ENCODE peak calls at places on chromosomes 1 and 21, in five cellular contexts. A is OCI-LY7; B is H9; L is HepG2; J is effector memory CD4-positive, alpha-beta T cell. O is an unnamed sample.

GRCh38 chr1:98706173-98706848 is 44.8 kb downstream of the SNX7 start:
- DNase-seq in A (no peak), J (no peak), L (no peak), B (no peak), O (no peak)

GRCh38 chr1:61337981-61338848 is 255.9 kb downstream of the NFIA start:
- DNase-seq in A (no peak), J (no peak), L (peak; percentile 91), B (peak; percentile 60), O (peak; percentile 80)

GRCh38 chr1:36323636-36324321 is at the start of gene EVA1B:
- DNase-seq in J (peak; percentile 32), L (peak; percentile 88), B (peak; percentile 89), A (peak; percentile 29), O (no peak)

GRCh38 chr1:51234721-51235425 is 1.2 kb upstream of the RNF11 start:
- DNase-seq in J (no peak), B (no peak), A (peak; percentile 84), L (peak; percentile 59), O (no peak)

GRCh38 chr1:179229214-179230140 is at the start of gene ABL2:
- DNase-seq in J (peak; percentile 38), A (peak; percentile 65), B (peak; percentile 81), L (peak; percentile 18), O (peak; percentile 28)

GRCh38 chr1:184272178-184272866 is 114.5 kb upstream of the C1orf21 start:
- DNase-seq in L (no peak), J (no peak), A (no peak), B (no peak), O (no peak)

GRCh38 chr1:89833183-89834077 is 12.6 kb downstream of the LRRC8D start:
- DNase-seq in J (no peak), A (no peak), L (peak; percentile 54), B (no peak), O (peak; percentile 52)

GRCh38 chr1:208990456-208990855 is 593.1 kb upstream of the CAMK1G start:
- DNase-seq in J (no peak), B (no peak), L (no peak), A (no peak), O (no peak)

GRCh38 chr1:32954183-32954582 is 10.4 kb downstream of the RNF19B start:
- DNase-seq in A (no peak), B (no peak), J (no peak), L (no peak), O (no peak)

GRCh38 chr1:202131956-202132821 is 9.5 kb downstream of the GPR37L1 start:
- DNase-seq in J (no peak), B (no peak), A (no peak), L (no peak), O (peak; percentile 83)
- H3K27ac ChIP-seq in J (no peak overlapping the region), B (no peak overlapping the region), A (no peak overlapping the region), L (no peak overlapping the region), O (peak overlapping the region; percentile 99)

DNA sequence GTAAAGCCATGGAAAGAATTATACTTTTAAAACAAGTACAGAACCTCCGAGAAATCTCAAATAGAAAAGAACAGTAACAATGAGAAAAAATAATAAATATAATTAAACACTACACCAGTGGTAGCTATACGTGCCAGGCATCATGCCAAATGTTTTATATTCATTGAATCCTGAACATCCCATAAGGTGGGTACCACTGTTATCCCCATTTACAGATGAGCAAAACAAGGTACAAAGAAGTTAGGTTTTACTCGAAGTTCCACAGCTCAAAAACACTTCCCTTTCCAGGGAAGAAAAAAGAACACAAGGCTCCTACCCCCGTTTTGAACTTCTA is 33.4 kb downstream of the JAK1 start:
- DNase-seq in A (no peak), J (no peak), L (no peak), B (no peak), O (no peak)
- H3K27ac ChIP-seq in A (no peak overlapping the region), J (no peak overlapping the region), L (no peak overlapping the region), B (no peak overlapping the region), O (no peak overlapping the region)

GRCh38 chr21:33657124-33657842 is 15.0 kb downstream of the ITSN1 start:
- DNase-seq in B (no peak), L (no peak), J (no peak), A (no peak), O (no peak)
- H3K27ac ChIP-seq in B (no peak overlapping the region), L (no peak overlapping the region), J (no peak overlapping the region), A (no peak overlapping the region), O (no peak overlapping the region)

GRCh38 chr1:156665539-156665938 is 11.7 kb downstream of the NES start:
- DNase-seq in B (no peak), A (no peak), L (no peak), J (no peak), O (no peak)
- H3K27ac ChIP-seq in B (no peak overlapping the region), A (no peak overlapping the region), L (peak overlapping the region; percentile 15), J (no peak overlapping the region), O (peak overlapping the region; percentile 26)

GRCh38 chr1:20634065-20634593 is 871 bp downstream of the PINK1 start:
- DNase-seq in B (no peak), A (peak; percentile 13), L (no peak), J (no peak), O (no peak)
- H3K27ac ChIP-seq in B (peak overlapping the region; percentile 59), A (no peak overlapping the region), L (peak overlapping the region; percentile 75), J (peak overlapping the region; percentile 81), O (peak overlapping the region; percentile 87)

GRCh38 chr1:234898455-234899033 is 230.1 kb downstream of the TOMM20 start:
- DNase-seq in A (no peak), J (no peak), L (no peak), B (no peak), O (no peak)

GRCh38 chr1:234902774-234903173 is 225.9 kb downstream of the TOMM20 start:
- DNase-seq in A (no peak), J (no peak), B (no peak), L (no peak), O (no peak)

GRCh38 chr1:234899041-234899787 is 229.4 kb downstream of the TOMM20 start:
- DNase-seq in L (peak; percentile 44), J (no peak), A (no peak), B (no peak), O (no peak)

GRCh38 chr1:234900601-234901000 is 228.0 kb downstream of the TOMM20 start:
- DNase-seq in B (no peak), L (no peak), A (no peak), J (no peak), O (no peak)

GRCh38 chr1:234901491-234902049 is 227.1 kb downstream of the TOMM20 start:
- DNase-seq in J (no peak), L (no peak), A (no peak), B (no peak), O (no peak)
- H3K27ac ChIP-seq in J (no peak overlapping the region), L (no peak overlapping the region), A (no peak overlapping the region), B (no peak overlapping the region), O (no peak overlapping the region)

DNA sequence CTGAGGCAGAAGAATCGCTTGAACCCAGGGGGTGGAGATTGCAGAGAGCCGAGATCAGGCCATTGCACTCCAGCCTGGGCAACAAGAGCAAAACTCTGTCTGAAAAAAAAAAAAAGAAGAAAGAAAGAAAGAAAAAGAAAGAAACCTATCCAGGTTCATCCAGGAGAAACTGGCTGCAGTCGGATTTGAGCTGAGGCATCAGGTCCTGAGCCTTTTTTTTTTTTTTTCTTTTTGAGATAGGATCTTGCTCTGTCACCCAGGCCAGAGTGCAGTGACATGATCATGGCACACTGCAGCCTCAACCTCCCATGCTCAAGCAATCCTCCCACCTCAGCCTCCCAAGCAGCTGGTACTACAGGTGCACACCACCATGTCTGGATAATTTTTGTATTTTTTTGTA is 22.5 kb upstream of the LUZP1 start:
- DNase-seq in A (no peak), J (no peak), B (no peak), L (no peak), O (no peak)
- H3K27ac ChIP-seq in A (no peak overlapping the region), J (no peak overlapping the region), B (no peak overlapping the region), L (no peak overlapping the region), O (no peak overlapping the region)

GRCh38 chr1:47128221-47128620 is 9.0 kb upstream of the CYP4A22 start:
- DNase-seq in L (no peak), J (no peak), A (no peak), B (no peak), O (no peak)
- H3K27ac ChIP-seq in L (peak overlapping the region; percentile 24), J (no peak overlapping the region), A (no peak overlapping the region), B (no peak overlapping the region), O (no peak overlapping the region)

O was measured in caudate nucleus.